ENCODE peak calls at places on chromosome 19, in four cellular contexts. One of them, this sample, is unnamed.

GRCh38 chr19:49422407-49423277 is 599 bp downstream of the PTH2 start:
- DNase-seq in GM23338: peak; percentile 86
- DNase-seq in aorta: no peak
- DNase-seq in tibial artery: no peak
- DNase-seq in this sample: no peak

GRCh38 chr19:40272261-40272660 is 12.9 kb downstream of the AKT2 start:
- DNase-seq in tibial artery: no peak
- DNase-seq in GM23338: no peak
- DNase-seq in aorta: no peak
- DNase-seq in this sample: no peak

GRCh38 chr19:47228168-47228936 is 2.6 kb downstream of the BBC3 start:
- DNase-seq in GM23338: peak; percentile 67
- DNase-seq in tibial artery: peak; percentile 46
- DNase-seq in aorta: peak; percentile 71
- DNase-seq in this sample: peak; percentile 73

GRCh38 chr19:10004617-10005016 is 5.7 kb downstream of the COL5A3 start:
- DNase-seq in GM23338: no peak
- DNase-seq in tibial artery: no peak
- DNase-seq in aorta: no peak
- DNase-seq in this sample: no peak

GRCh38 chr19:756232-756631 is 5.3 kb downstream of the MISP start:
- DNase-seq in tibial artery: no peak
- DNase-seq in GM23338: peak; percentile 54
- DNase-seq in aorta: no peak
- DNase-seq in this sample: no peak

GRCh38 chr19:3387645-3388589 is 21.5 kb downstream of the NFIC start:
- DNase-seq in GM23338: no peak
- DNase-seq in aorta: peak; percentile 93
- DNase-seq in tibial artery: peak; percentile 85
- DNase-seq in this sample: peak; percentile 88

GRCh38 chr19:12733369-12733896 is 1.1 kb downstream of the TRIR start:
- DNase-seq in tibial artery: no peak
- DNase-seq in GM23338: peak; percentile 54
- DNase-seq in aorta: no peak
- DNase-seq in this sample: no peak

GRCh38 chr19:752652-753517 is 2.0 kb downstream of the MISP start:
- DNase-seq in tibial artery: peak; percentile 39
- DNase-seq in aorta: peak; percentile 73
- DNase-seq in GM23338: no peak
- DNase-seq in this sample: peak; percentile 87

GRCh38 chr19:51727349-51727880 is 3.6 kb upstream of the HAS1 start:
- DNase-seq in tibial artery: no peak
- DNase-seq in GM23338: no peak
- DNase-seq in aorta: no peak
- DNase-seq in this sample: no peak

GRCh38 chr19:1756264-1756663 is 3.0 kb downstream of the ONECUT3 start:
- DNase-seq in aorta: no peak
- DNase-seq in tibial artery: no peak
- DNase-seq in GM23338: no peak
- DNase-seq in this sample: no peak

GRCh38 chr19:48206402-48207093 is 36.1 kb downstream of the ZSWIM9 start:
- DNase-seq in aorta: no peak
- DNase-seq in tibial artery: no peak
- DNase-seq in GM23338: no peak
- DNase-seq in this sample: peak; percentile 80

GRCh38 chr19:38711726-38712153 is 32.5 kb downstream of the CAPN12 start:
- DNase-seq in GM23338: no peak
- DNase-seq in tibial artery: no peak
- DNase-seq in aorta: peak; percentile 81
- DNase-seq in this sample: peak; percentile 73

GRCh38 chr19:48991823-48992570 is 1.1 kb downstream of the GYS1 start:
- DNase-seq in GM23338: peak; percentile 64
- DNase-seq in tibial artery: peak; percentile 85
- DNase-seq in aorta: peak; percentile 84
- DNase-seq in this sample: peak; percentile 63

GRCh38 chr19:11479090-11479469 is 1.8 kb downstream of the ELAVL3 start:
- DNase-seq in aorta: no peak
- DNase-seq in GM23338: no peak
- DNase-seq in tibial artery: no peak
- DNase-seq in this sample: no peak

GRCh38 chr19:18366027-18366435 is 19.9 kb upstream of the GDF15 start:
- DNase-seq in GM23338: no peak
- DNase-seq in tibial artery: no peak
- DNase-seq in aorta: no peak
- DNase-seq in this sample: no peak

GRCh38 chr19:33383722-33384292 is 10.3 kb downstream of the CEBPG start:
- DNase-seq in GM23338: no peak
- DNase-seq in tibial artery: no peak
- DNase-seq in aorta: no peak
- DNase-seq in this sample: no peak

GRCh38 chr19:47623921-47624391 is 15.0 kb downstream of the BICRA start:
- DNase-seq in GM23338: no peak
- DNase-seq in tibial artery: no peak
- DNase-seq in aorta: no peak
- DNase-seq in this sample: no peak

GRCh38 chr19:31670931-31671330 is 321.7 kb upstream of the TSHZ3 start:
- DNase-seq in aorta: no peak
- DNase-seq in GM23338: no peak
- DNase-seq in tibial artery: no peak
- DNase-seq in this sample: no peak

GRCh38 chr19:31675187-31675913 is 326.1 kb upstream of the TSHZ3 start:
- DNase-seq in GM23338: no peak
- DNase-seq in tibial artery: no peak
- DNase-seq in aorta: no peak
- DNase-seq in this sample: no peak

GRCh38 chr19:31676271-31677004 is 327.2 kb upstream of the TSHZ3 start:
- DNase-seq in GM23338: peak; percentile 71
- DNase-seq in aorta: no peak
- DNase-seq in tibial artery: no peak
- DNase-seq in this sample: no peak

GRCh38 chr19:31678421-31678820 is 329.2 kb upstream of the TSHZ3 start:
- DNase-seq in tibial artery: no peak
- DNase-seq in GM23338: no peak
- DNase-seq in aorta: no peak
- DNase-seq in this sample: no peak

DNA sequence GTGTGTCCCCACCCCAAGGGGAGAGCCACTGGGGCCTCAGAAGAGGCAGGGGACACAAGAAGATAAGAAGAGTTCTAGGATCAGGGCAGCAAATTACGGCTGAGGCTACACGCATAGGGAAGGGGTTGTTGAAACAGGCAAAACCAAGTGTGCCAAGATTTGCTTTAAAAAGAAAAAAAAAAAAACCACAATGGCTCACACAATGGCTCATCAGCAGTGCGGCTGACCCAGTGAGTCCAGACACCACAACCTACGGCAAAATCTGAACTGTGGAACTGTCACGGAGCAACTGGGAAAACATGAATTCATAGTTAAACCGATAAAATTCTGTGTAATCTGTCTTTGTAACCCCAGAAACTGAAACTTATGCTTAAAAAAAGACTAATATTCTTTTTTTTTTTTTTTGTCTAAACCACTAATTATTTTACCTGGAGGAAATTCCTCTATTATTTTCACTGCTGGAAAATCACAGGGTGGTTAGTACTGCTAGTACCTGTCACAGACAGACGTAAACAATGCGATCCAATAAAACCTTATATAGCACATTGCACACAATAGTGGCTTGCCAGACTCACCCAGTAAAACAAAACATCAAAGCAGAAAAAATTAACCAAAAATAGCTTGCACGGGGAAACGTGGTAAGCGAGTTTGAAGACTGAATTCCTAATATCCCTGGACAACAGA is 325.4 kb upstream of the TSHZ3 start:
- DNase-seq in aorta: no peak
- DNase-seq in GM23338: no peak
- DNase-seq in tibial artery: no peak
- DNase-seq in this sample: no peak
- H3K4me3 ChIP-seq in aorta: no peak overlapping the region
- H3K4me3 ChIP-seq in GM23338: no peak overlapping the region
- H3K4me3 ChIP-seq in tibial artery: no peak overlapping the region
- H3K4me3 ChIP-seq in this sample: no peak overlapping the region

GRCh38 chr19:5440299-5440698 is 14.9 kb upstream of the ZNRF4 start:
- DNase-seq in GM23338: no peak
- DNase-seq in aorta: no peak
- DNase-seq in tibial artery: no peak
- DNase-seq in this sample: no peak
- H3K27me3 ChIP-seq in GM23338: peaks cover 20% of the 10 kb centered on the region
- H3K27me3 ChIP-seq in aorta: no peaks in the 10 kb centered on the region
- H3K27me3 ChIP-seq in tibial artery: peaks cover 55% of the 10 kb centered on the region
- H3K27me3 ChIP-seq in this sample: peaks cover 37% of the 10 kb centered on the region

DNA sequence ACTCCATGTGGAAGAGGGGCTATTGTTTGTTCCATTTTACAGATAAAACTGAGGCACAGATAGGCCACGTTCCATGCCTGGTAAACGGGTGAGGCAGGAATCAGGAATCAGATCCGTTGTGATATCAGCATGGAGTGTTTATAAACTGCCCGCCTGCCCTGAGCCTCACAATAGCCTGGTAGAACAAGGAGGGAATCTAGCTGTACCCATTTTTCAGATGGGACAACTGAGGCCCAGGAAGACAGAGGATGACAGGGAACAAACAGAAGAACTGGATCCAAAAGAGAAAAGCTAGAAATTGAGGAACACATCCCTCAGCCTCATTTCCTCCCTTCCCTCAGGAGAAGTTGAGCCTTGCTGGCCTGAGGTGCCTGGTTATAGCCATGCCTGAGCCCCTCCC is 32.5 kb downstream of the CERS4 start:
- DNase-seq in aorta: no peak
- DNase-seq in tibial artery: no peak
- DNase-seq in GM23338: no peak
- DNase-seq in this sample: no peak
- H3K4me3 ChIP-seq in aorta: no peak overlapping the region
- H3K4me3 ChIP-seq in tibial artery: no peak overlapping the region
- H3K4me3 ChIP-seq in GM23338: no peak overlapping the region
- H3K4me3 ChIP-seq in this sample: no peak overlapping the region

DNA sequence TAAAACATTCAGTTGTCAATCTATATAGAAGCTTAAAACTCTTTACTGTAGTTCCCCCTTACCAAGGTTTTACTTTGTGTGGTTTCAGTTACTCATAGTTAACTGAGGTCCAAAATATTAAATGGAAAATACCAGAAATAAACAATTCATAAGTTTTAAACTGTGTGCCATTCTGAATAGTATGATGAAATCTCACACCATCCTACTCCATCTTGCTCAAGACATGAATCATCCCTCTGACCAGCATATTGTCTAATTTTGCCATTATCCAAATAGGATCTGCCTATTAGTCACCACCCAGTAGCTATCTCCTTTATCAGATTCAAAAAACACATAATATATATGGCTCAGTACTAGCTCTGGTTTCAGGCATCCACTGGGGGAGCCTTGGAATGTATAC is 22.4 kb downstream of the ZNF571 start:
- DNase-seq in tibial artery: no peak
- DNase-seq in aorta: no peak
- DNase-seq in GM23338: no peak
- DNase-seq in this sample: no peak
- H3K27me3 ChIP-seq in tibial artery: no peaks in the 10 kb centered on the region
- H3K27me3 ChIP-seq in aorta: no peaks in the 10 kb centered on the region
- H3K27me3 ChIP-seq in GM23338: no peaks in the 10 kb centered on the region
- H3K27me3 ChIP-seq in this sample: no peaks in the 10 kb centered on the region

DNA sequence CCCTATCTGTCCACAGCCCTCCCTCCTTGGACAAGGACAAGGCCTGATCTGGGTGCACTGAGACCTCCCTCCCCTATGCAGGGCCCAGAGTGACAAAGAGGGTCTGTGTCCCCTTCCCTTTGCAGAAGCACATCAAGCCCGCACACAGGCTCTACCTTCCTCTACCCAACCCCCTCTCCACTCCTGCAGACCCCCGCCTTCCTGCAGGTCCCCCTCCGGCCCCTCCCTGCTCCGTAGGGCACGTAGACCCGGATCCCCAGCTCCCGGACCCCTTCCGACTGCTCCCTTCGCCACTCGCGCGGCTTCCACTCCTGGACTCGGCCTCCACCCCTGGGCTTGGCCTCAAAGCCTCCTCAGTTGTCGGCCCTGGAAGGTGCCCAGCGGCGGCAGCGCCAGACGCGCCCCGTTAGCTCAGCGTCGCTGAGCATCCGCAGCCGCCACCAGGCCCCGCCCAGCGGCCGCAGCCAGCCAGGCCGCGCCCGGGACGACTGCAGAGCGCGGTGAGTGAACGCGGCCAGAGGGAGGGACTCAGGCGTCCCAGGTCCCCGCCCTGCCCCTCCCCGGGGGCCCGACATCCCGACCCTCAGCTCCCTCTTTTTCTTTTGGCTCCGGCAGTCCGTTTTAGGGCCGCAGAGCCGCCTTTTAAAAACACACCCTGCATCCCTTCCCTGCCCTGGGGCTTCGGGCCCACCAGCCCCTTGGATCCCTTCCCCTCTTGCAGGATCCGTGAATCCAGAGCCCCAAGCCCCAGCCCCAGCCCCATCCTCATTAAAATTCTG is 1.6 kb upstream of the MYADM start:
- DNase-seq in aorta: peak; percentile 88
- DNase-seq in tibial artery: peak; percentile 72
- DNase-seq in GM23338: peak; percentile 85
- DNase-seq in this sample: peak; percentile 85
- H3K4me3 ChIP-seq in aorta: peak overlapping the region; percentile 58
- H3K4me3 ChIP-seq in tibial artery: peak overlapping the region; percentile 83
- H3K4me3 ChIP-seq in GM23338: peak overlapping the region; percentile 66
- H3K4me3 ChIP-seq in this sample: peak overlapping the region; percentile 80

GRCh38 chr19:50659318-50660082 is 10.3 kb downstream of the C19orf81 start:
- DNase-seq in GM23338: peak; percentile 45
- DNase-seq in tibial artery: no peak
- DNase-seq in aorta: no peak
- DNase-seq in this sample: no peak
- H3K27me3 ChIP-seq in GM23338: peaks cover 8% of the 10 kb centered on the region
- H3K27me3 ChIP-seq in tibial artery: peaks cover 74% of the 10 kb centered on the region
- H3K27me3 ChIP-seq in aorta: no peaks in the 10 kb centered on the region
- H3K27me3 ChIP-seq in this sample: peaks cover 44% of the 10 kb centered on the region

GRCh38 chr19:35740108-35740422 is 2.2 kb downstream of the IGFLR1 start:
- DNase-seq in aorta: no peak
- DNase-seq in GM23338: no peak
- DNase-seq in tibial artery: no peak
- DNase-seq in this sample: no peak
- H3K4me3 ChIP-seq in aorta: peak overlapping the region; percentile 32
- H3K4me3 ChIP-seq in GM23338: peak overlapping the region; percentile 96
- H3K4me3 ChIP-seq in tibial artery: peak overlapping the region; percentile 72
- H3K4me3 ChIP-seq in this sample: peak overlapping the region; percentile 64

DNA sequence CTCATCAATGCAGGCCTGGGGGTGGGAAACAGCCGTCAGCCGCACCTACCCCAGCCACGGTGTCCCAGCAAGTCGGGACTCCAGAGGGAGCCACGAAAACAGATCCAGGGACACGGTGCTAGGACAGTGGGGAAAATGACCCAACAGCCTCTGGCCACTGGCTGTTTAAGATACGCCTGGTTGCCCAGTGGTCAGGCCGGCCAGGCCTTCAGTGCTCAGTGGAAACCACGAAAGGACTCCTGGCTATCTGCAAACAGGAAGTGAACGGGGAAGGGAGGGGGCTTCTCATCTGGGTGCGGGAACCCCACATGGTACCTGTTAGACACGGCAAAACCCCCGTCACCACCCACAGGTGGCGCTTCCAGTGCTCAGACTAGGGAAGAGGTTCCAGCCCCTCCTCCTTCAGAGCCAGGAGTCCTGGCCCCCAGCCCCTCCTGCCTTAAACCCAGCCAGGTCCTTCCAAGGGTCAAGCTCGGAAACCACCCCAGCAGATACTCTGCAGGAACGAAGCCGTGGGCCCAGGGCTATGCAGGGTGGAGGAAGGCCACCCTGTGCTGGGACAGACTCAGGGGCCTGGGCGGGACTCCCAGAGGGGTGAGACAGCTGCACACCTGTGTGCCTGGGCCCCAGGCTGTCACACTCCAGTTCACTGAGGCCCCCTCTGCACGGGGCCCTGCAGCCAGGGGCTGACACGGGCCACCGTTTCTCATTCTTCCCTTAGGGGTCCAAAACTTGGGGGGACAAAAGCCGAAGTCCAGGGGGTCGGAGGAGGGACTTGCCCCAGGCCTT is 4.5 kb downstream of the PPP1R12C start:
- DNase-seq in GM23338: peak; percentile 76
- DNase-seq in tibial artery: no peak
- DNase-seq in aorta: no peak
- DNase-seq in this sample: no peak
- H3K27me3 ChIP-seq in GM23338: no peaks in the 10 kb centered on the region
- H3K27me3 ChIP-seq in tibial artery: no peaks in the 10 kb centered on the region
- H3K27me3 ChIP-seq in aorta: no peaks in the 10 kb centered on the region
- H3K27me3 ChIP-seq in this sample: no peaks in the 10 kb centered on the region